ENCODE peak calls at places on chromosomes 1 and 21, in four cellular contexts. V is thoracic aorta, Z is BJ, Q is heart right ventricle. G is an unnamed sample.

GRCh38 chr1:159071970-159072582 is 4.5 kb downstream of the AIM2 start:
- DNase-seq in V (no peak), Z (no peak), Q (no peak), G (peak)

GRCh38 chr1:1677718-1678580 is 14.6 kb downstream of the SLC35E2B start:
- DNase-seq in V (no peak), Z (no peak), Q (peak), G (no peak)

GRCh38 chr1:222310830-222311229 is 237.1 kb downstream of the HHIPL2 start:
- DNase-seq in V (no peak), Z (no peak), Q (peak), G (no peak)

GRCh38 chr1:31570228-31570627 is 6.1 kb upstream of the TINAGL1 start:
- DNase-seq in V (no peak), Z (no peak), Q (no peak), G (no peak)

GRCh38 chr1:218298398-218298797 is 13.3 kb downstream of the RRP15 start:
- DNase-seq in V (no peak), Z (no peak), Q (no peak), G (no peak)

GRCh38 chr1:80769351-80769750 is 1031.4 kb upstream of the ADGRL2 start:
- DNase-seq in V (no peak), Z (no peak), Q (no peak), G (no peak)

GRCh38 chr1:10195570-10195969 is 14.8 kb upstream of the KIF1B start:
- DNase-seq in V (no peak), Z (no peak), Q (no peak), G (no peak)

GRCh38 chr1:40438391-40439015 is 11.8 kb upstream of the ZFP69B start:
- DNase-seq in V (no peak), Z (no peak), Q (no peak), G (no peak)

GRCh38 chr1:55988963-55989452 is 590.4 kb downstream of the PLPP3 start:
- DNase-seq in V (no peak), Z (no peak), Q (no peak), G (no peak)

GRCh38 chr1:94245747-94246438 is 8.5 kb upstream of the ARHGAP29 start:
- DNase-seq in V (no peak), Z (no peak), Q (no peak), G (no peak)

GRCh38 chr1:204826970-204827369 is 43.7 kb upstream of the NFASC start:
- DNase-seq in V (no peak), Z (no peak), Q (no peak), G (no peak)

GRCh38 chr21:44820851-44821250 is 3.0 kb upstream of the SUMO3 start:
- DNase-seq in V (no peak), Z (no peak), Q (no peak), G (no peak)

GRCh38 chr1:160032165-160032827 is 506 bp upstream of the PIGM start:
- DNase-seq in V (no peak), Z (no peak), Q (no peak), G (no peak)

GRCh38 chr1:165073402-165074007 is 283.0 kb downstream of the LMX1A start:
- DNase-seq in V (no peak), Z (no peak), Q (no peak), G (no peak)

GRCh38 chr1:230176871-230177411 is 109.9 kb downstream of the GALNT2 start:
- DNase-seq in V (no peak), Z (no peak), Q (peak), G (no peak)

GRCh38 chr1:179879797-179880196 is 2.2 kb upstream of the TOR1AIP2 start:
- DNase-seq in V (no peak), Z (no peak), Q (no peak), G (no peak)

GRCh38 chr1:56788588-56788987 is 30.6 kb downstream of the FYB2 start:
- DNase-seq in V (no peak), Z (no peak), Q (peak), G (no peak)

GRCh38 chr1:60423181-60423780 is 349.7 kb upstream of the C1orf87 start:
- DNase-seq in V (no peak), Z (no peak), Q (no peak), G (no peak)

DNA sequence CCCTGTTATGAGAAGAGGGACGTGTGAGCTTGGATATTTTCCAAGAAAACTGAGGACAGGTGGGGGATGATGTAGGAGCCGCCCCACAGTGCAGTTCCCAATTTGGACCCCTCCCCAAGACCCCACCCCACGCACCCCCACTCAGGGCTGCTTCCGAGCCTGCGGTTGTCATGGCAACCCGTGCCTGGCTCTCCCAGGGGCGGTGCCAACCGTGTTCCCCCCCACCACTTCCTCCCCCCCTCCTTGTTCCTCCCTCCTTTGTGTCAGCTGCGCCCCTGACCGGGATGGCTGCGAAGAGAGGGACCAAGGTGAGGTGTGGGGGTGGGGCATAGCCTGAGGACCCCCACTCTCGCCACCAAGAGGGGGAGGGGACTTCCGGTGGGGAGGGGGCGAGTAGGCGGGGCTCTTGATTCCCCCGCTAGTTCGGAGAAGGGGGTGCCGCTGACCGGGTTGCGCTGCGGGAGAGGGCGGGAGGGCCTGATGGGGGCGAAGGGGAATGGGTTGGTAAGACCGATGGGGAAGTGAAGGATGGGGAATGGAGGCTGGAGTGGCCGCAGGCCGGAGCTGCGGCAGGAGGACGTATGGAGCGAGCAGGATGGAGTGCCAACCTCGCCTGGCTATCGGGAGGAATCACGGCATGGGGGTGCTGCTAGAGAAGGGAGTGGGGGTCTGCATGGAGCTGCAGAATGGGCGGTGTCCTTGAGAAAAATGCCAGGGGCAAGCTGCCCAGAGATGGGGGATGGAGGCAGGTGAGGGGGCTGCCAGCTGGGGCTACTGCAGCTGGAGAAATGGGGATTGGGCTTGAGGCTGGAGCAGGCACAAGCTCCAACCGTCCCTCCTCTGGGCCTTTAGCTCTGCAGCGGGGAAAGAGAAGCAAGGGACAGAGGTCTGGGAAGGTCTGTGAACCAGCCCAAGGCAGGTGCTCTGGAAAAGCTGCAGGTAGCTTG is 958 bp downstream of the TRIM46 start:
- DNase-seq in V (no peak), Z (no peak), Q (peak), G (no peak)
- H3K4me3 ChIP-seq in V (peak), Z (peak), Q (no peak), G (peak)

GRCh38 chr1:48107516-48107915 is 110.3 kb upstream of the TRABD2B start:
- DNase-seq in V (no peak), Z (no peak), Q (no peak), G (no peak)

GRCh38 chr1:48106049-48106448 is 108.9 kb upstream of the TRABD2B start:
- DNase-seq in V (no peak), Z (no peak), Q (no peak), G (no peak)

GRCh38 chr1:48103495-48103894 is 106.3 kb upstream of the TRABD2B start:
- DNase-seq in V (no peak), Z (no peak), Q (no peak), G (no peak)

GRCh38 chr1:48102766-48103165 is 105.6 kb upstream of the TRABD2B start:
- DNase-seq in V (no peak), Z (no peak), Q (no peak), G (no peak)

DNA sequence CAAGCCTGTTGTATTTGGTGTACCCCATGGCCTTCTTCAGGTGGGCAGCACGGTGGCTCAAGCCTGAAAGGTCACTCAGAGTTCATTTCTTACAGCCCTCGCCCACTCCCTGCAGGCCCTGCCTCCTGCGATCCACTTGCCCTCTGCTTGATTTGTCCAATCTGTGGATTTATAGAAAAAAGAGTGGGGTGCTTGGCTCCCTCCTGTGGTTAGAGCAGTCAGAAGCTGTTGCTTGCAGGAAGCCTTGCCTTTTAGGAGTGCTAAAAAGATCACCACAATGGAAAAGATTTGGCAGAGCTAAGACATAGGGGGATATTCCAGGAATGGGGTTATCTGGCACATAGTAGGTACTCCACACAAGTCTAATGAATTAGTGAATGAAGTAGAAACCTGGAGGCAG is 108.0 kb upstream of the TRABD2B start:
- DNase-seq in V (no peak), Z (no peak), Q (no peak), G (no peak)
- TF ChIP-seq CTCF in V (peak), Z (peak), Q (no peak), G (no peak)

GRCh38 chr21:41316641-41317392 is at the start of gene FAM3B:
- DNase-seq in V (no peak), Z (no peak), Q (no peak), G (no peak)
- H3K4me3 ChIP-seq in V (peak), Z (no peak), Q (peak), G (no peak)

DNA sequence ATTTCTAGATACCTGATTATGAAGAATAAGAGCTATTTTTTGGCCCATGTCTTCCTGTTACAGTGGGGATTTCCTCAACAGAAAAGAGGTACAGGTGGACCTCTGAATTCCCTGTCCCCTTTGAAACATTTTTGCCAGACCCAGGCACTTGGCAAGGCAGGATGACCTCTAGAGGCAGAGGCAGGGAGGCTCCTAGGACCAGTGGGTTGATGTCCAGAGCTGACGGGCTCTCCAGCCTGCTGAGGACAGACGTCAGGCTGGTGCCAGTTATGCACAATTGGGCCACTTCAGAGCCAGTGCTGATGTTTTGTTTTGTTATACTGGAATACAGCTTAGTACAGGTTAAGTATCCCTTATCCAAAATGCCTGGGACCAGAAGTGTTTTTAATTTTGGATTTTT is 18.5 kb upstream of the A3GALT2 start:
- DNase-seq in V (no peak), Z (no peak), Q (no peak), G (no peak)
- TF ChIP-seq CTCF in V (no peak), Z (peak), Q (peak), G (peak)

DNA sequence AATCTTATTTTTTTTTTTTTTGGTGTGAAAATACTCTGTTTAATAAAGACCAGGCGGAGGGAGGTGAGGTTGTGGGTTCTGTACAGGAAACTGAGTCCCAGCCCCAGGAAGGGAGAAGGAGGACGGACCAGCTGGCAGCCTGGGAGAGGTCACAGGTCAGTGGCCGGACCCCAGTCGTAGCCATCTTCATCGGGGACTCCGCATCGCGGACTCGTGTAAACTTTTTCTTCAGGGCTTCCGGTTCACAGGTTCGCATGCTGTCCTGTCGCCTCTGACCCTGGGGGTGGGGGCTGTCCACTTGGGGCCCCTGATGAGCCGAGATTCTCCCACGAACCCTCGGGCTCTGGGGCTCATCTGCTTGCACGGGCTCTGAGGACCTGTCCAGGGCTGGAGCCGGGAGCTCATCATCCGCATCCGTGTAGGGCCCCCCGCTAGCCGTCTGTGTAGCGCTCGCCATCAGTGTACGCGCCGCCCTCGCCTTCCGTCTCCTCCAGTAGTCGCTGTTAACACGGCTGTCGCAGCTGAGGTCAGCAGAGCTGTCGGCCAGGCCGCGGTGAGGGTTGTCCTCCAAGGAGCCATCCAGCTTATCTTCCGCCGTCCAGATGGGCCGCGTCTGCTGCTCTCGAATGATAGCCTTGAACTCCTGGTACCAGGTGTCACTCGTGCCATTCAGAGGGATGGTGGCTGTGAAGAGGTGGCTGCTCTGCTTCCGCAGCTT is 975.7 kb upstream of the PRMT6 start:
- DNase-seq in V (no peak), Z (no peak), Q (no peak), G (no peak)
- H3K4me3 ChIP-seq in V (no peak), Z (no peak), Q (no peak), G (no peak)

GRCh38 chr1:245779797-245780529 is 625.2 kb downstream of the KIF26B start:
- DNase-seq in V (no peak), Z (no peak), Q (no peak), G (no peak)
- TF ChIP-seq CTCF in V (no peak), Z (no peak), Q (no peak), G (peak)

DNA sequence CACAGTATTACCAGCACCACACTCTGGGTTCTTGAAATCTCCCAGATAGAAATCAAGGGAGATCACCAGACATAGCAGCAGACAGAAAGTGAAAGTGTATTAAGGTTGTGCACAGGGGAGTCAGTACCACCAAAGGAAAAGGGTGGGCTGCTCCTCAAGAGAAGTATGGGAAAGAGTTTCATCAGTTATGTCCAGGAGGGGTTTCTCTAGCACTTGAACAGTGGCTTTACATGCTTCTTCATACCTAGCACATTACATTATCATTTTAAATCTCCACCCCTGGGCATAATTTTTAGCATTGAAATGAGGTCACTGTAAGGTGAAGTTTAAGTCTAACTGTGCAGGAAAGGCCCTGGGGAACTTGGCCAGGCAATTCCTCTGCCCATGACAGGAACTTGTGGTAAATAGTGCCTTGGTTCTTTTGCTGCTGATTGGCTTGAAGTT is 601.0 kb downstream of the NUF2 start:
- DNase-seq in V (no peak), Z (no peak), Q (no peak), G (no peak)
- H3K4me3 ChIP-seq in V (no peak), Z (no peak), Q (no peak), G (no peak)

GRCh38 chr21:35616090-35616489 is 444.2 kb downstream of the SETD4 start:
- DNase-seq in V (no peak), Z (peak), Q (no peak), G (no peak)
- TF ChIP-seq CTCF in V (peak), Z (peak), Q (peak), G (peak)

DNA sequence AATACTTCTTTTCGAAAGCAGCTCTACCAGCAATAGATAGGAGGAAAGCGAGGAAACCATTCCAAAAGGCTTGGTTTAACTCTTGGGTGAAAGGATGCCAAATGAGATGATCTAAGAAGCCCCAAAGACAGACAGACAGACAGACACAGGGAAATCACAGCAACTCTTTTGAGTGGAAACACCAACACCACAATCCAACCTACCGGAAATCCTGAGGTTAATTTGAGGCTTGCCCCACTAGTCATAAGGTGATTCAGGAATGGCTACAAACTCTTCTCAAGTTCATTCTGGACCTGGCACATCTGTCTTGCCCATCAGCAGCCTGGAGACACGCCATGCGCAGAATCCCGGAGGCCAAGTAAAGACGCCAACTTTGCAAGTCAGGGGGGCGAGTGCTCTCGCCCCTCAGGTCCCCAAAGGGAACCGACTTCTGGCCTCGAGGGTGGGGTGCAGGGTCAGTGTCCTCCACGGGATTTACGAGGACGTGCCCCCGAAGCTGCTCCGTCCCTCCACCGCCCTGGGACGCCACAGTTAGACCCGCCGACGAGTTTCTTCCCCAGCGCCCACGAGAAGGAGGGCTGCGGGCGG is 763 bp downstream of the EVI5 start:
- DNase-seq in V (no peak), Z (no peak), Q (peak), G (no peak)
- H3K4me3 ChIP-seq in V (peak), Z (peak), Q (peak), G (peak)

G was measured in HFF-Myc.